ENCODE peak calls at places on chromosomes 7 and 10, in four cellular contexts. One of them, this sample, is unnamed.

GRCh38 chr10:71316786-71317160 is 2.3 kb upstream of the SLC29A3 start:
- DNase-seq in adrenal gland: no peak
- DNase-seq in A549: no peak
- DNase-seq in spleen: no peak
- DNase-seq in this sample: no peak

GRCh38 chr10:48505394-48506112 is 99.3 kb downstream of the ARHGAP22 start:
- DNase-seq in adrenal gland: no peak
- DNase-seq in A549: no peak
- DNase-seq in spleen: peak
- DNase-seq in this sample: no peak

GRCh38 chr10:92219516-92219915 is 71.4 kb downstream of the CPEB3 start:
- DNase-seq in adrenal gland: no peak
- DNase-seq in A549: no peak
- DNase-seq in spleen: no peak
- DNase-seq in this sample: no peak

GRCh38 chr7:41058986-41059741 is 643.7 kb downstream of the INHBA start:
- DNase-seq in adrenal gland: no peak
- DNase-seq in A549: no peak
- DNase-seq in spleen: no peak
- DNase-seq in this sample: no peak

GRCh38 chr7:78953726-78954363 is 499.6 kb downstream of the MAGI2 start:
- DNase-seq in adrenal gland: no peak
- DNase-seq in A549: no peak
- DNase-seq in spleen: no peak
- DNase-seq in this sample: no peak

GRCh38 chr10:133210398-133211140 is 19.4 kb upstream of the UTF1 start:
- DNase-seq in adrenal gland: no peak
- DNase-seq in A549: no peak
- DNase-seq in spleen: no peak
- DNase-seq in this sample: no peak

GRCh38 chr7:71424166-71424803 is 292.3 kb downstream of the GALNT17 start:
- DNase-seq in adrenal gland: no peak
- DNase-seq in A549: no peak
- DNase-seq in spleen: no peak
- DNase-seq in this sample: no peak

GRCh38 chr10:71846816-71847215 is 4.2 kb downstream of the PSAP start:
- DNase-seq in adrenal gland: no peak
- DNase-seq in A549: no peak
- DNase-seq in spleen: no peak
- DNase-seq in this sample: no peak

GRCh38 chr10:58177362-58177947 is 90.2 kb downstream of the IPMK start:
- DNase-seq in adrenal gland: no peak
- DNase-seq in A549: peak
- DNase-seq in spleen: no peak
- DNase-seq in this sample: no peak

GRCh38 chr10:24385776-24386175 is 176.8 kb downstream of the KIAA1217 start:
- DNase-seq in adrenal gland: no peak
- DNase-seq in A549: no peak
- DNase-seq in spleen: no peak
- DNase-seq in this sample: no peak

GRCh38 chr7:125561006-125561405 is 631.4 kb upstream of the POT1 start:
- DNase-seq in adrenal gland: no peak
- DNase-seq in A549: no peak
- DNase-seq in spleen: no peak
- DNase-seq in this sample: no peak

GRCh38 chr7:119720541-119720940 is 552.4 kb upstream of the KCND2 start:
- DNase-seq in adrenal gland: no peak
- DNase-seq in A549: no peak
- DNase-seq in spleen: no peak
- DNase-seq in this sample: peak

GRCh38 chr10:119786117-119786769 is 60.4 kb downstream of the INPP5F start:
- DNase-seq in adrenal gland: no peak
- DNase-seq in A549: no peak
- DNase-seq in spleen: no peak
- DNase-seq in this sample: no peak

GRCh38 chr7:22350466-22351328 is 6.3 kb downstream of the RAPGEF5 start:
- DNase-seq in adrenal gland: peak
- DNase-seq in A549: no peak
- DNase-seq in spleen: no peak
- DNase-seq in this sample: no peak

GRCh38 chr10:56116684-56117083 is 244.4 kb downstream of the ZWINT start:
- DNase-seq in adrenal gland: no peak
- DNase-seq in A549: no peak
- DNase-seq in spleen: no peak
- DNase-seq in this sample: no peak

DNA sequence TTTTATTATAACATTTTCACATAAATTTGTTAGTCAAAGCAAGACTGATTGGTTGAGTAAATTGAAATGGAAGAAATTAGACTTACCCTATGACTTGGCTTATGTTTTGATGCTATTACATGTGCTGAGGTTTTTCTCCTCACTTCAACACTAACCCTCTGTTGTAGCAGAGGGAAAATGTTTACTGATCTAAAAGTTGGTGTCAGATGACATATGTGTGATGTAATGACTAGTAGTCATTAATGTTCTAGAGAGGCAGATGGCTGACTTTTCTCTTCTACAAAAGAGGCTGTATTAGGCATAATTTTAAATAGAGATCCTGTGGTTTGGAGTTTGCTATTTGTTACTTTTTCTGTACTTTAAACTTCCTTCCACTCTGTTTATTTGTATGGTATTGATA is 266.0 kb downstream of the BBS9 start:
- DNase-seq in adrenal gland: no peak
- DNase-seq in A549: no peak
- DNase-seq in spleen: no peak
- DNase-seq in this sample: no peak
- TF ChIP-seq POLR2A in adrenal gland: no peak
- TF ChIP-seq POLR2A in A549: no peak
- TF ChIP-seq POLR2A in spleen: no peak
- TF ChIP-seq POLR2A in this sample: no peak

GRCh38 chr10:30431435-30431911 is 2.5 kb upstream of the MAP3K8 start:
- DNase-seq in adrenal gland: no peak
- DNase-seq in A549: no peak
- DNase-seq in spleen: peak
- DNase-seq in this sample: no peak
- TF ChIP-seq POLR2A in adrenal gland: no peak
- TF ChIP-seq POLR2A in A549: no peak
- TF ChIP-seq POLR2A in spleen: no peak
- TF ChIP-seq POLR2A in this sample: no peak

GRCh38 chr10:61987537-61987936 is 86.0 kb downstream of the ARID5B start:
- DNase-seq in adrenal gland: no peak
- DNase-seq in A549: no peak
- DNase-seq in spleen: no peak
- DNase-seq in this sample: no peak

GRCh38 chr10:61986357-61986756 is 84.9 kb downstream of the ARID5B start:
- DNase-seq in adrenal gland: no peak
- DNase-seq in A549: no peak
- DNase-seq in spleen: no peak
- DNase-seq in this sample: no peak

GRCh38 chr10:61986788-61987187 is 85.3 kb downstream of the ARID5B start:
- DNase-seq in adrenal gland: no peak
- DNase-seq in A549: no peak
- DNase-seq in spleen: no peak
- DNase-seq in this sample: no peak

GRCh38 chr10:61989995-61990760 is 88.7 kb downstream of the ARID5B start:
- DNase-seq in adrenal gland: no peak
- DNase-seq in A549: no peak
- DNase-seq in spleen: no peak
- DNase-seq in this sample: no peak

GRCh38 chr10:61987951-61988379 is 86.5 kb downstream of the ARID5B start:
- DNase-seq in adrenal gland: no peak
- DNase-seq in A549: no peak
- DNase-seq in spleen: no peak
- DNase-seq in this sample: no peak
- TF ChIP-seq POLR2A in adrenal gland: no peak
- TF ChIP-seq POLR2A in A549: no peak
- TF ChIP-seq POLR2A in spleen: no peak
- TF ChIP-seq POLR2A in this sample: no peak

GRCh38 chr10:93471110-93471651 is 11.0 kb downstream of the MYOF start:
- DNase-seq in adrenal gland: peak
- DNase-seq in A549: peak
- DNase-seq in spleen: no peak
- DNase-seq in this sample: no peak
- TF ChIP-seq POLR2A in adrenal gland: no peak
- TF ChIP-seq POLR2A in A549: no peak
- TF ChIP-seq POLR2A in spleen: no peak
- TF ChIP-seq POLR2A in this sample: no peak

GRCh38 chr7:43646603-43647313 is 63.9 kb downstream of the STK17A start:
- DNase-seq in adrenal gland: no peak
- DNase-seq in A549: no peak
- DNase-seq in spleen: no peak
- DNase-seq in this sample: peak
- TF ChIP-seq POLR2A in adrenal gland: no peak
- TF ChIP-seq POLR2A in A549: no peak
- TF ChIP-seq POLR2A in spleen: no peak
- TF ChIP-seq POLR2A in this sample: no peak

GRCh38 chr7:105011771-105012502 is 2.1 kb upstream of the KMT2E start:
- DNase-seq in adrenal gland: peak
- DNase-seq in A549: no peak
- DNase-seq in spleen: no peak
- DNase-seq in this sample: no peak
- TF ChIP-seq POLR2A in adrenal gland: no peak
- TF ChIP-seq POLR2A in A549: no peak
- TF ChIP-seq POLR2A in spleen: no peak
- TF ChIP-seq POLR2A in this sample: no peak

GRCh38 chr7:107078517-107078966 is 34.0 kb downstream of the PRKAR2B start:
- DNase-seq in adrenal gland: peak
- DNase-seq in A549: peak
- DNase-seq in spleen: no peak
- DNase-seq in this sample: no peak
- TF ChIP-seq POLR2A in adrenal gland: no peak
- TF ChIP-seq POLR2A in A549: no peak
- TF ChIP-seq POLR2A in spleen: no peak
- TF ChIP-seq POLR2A in this sample: no peak

This sample was measured in H54.